ENCODE peak calls at places on chromosomes 7 and 10, in seven cellular contexts. E is cardiac muscle cell, S is BE2C, B is heart right ventricle, R is mesothelial cell of epicardium, J is AG04450, X is cardiac fibroblast. L is an unnamed sample.
A peak's percentile ranks its signal among the peaks of the same experiment; 100 is the strongest.

GRCh38 chr10:1251769-1252168 is 195.6 kb downstream of the WDR37 start:
- DNase-seq in E (no peak), S (no peak), B (no peak), R (no peak), J (no peak), X (no peak), L (no peak)

GRCh38 chr10:60494774-60495173 is 105.1 kb upstream of the ANK3 start:
- DNase-seq in E (no peak), S (no peak), B (no peak), R (no peak), J (no peak), X (no peak), L (no peak)

GRCh38 chr7:104805449-104806317 is 208.3 kb upstream of the KMT2E start:
- DNase-seq in E (no peak), S (no peak), B (no peak), R (no peak), J (no peak), X (no peak), L (no peak)

GRCh38 chr10:43398939-43399871 is 9.8 kb downstream of the HNRNPF start:
- DNase-seq in E (peak; percentile 43), S (no peak), B (no peak), R (no peak), J (no peak), X (peak; percentile 76), L (no peak)

GRCh38 chr7:80643336-80643925 is 5.0 kb downstream of the CD36 start:
- DNase-seq in E (no peak), S (no peak), B (no peak), R (no peak), J (no peak), X (no peak), L (no peak)

GRCh38 chr10:87054373-87055295 is 34.5 kb downstream of the FAM25A start:
- DNase-seq in E (peak; percentile 72), S (no peak), B (no peak), R (no peak), J (peak; percentile 39), X (peak; percentile 68), L (no peak)

GRCh38 chr7:4815609-4816418 is 40.4 kb downstream of the AP5Z1 start:
- DNase-seq in E (no peak), S (no peak), B (no peak), R (no peak), J (no peak), X (no peak), L (no peak)

GRCh38 chr10:76202777-76203176 is 771.4 kb downstream of the LRMDA start:
- DNase-seq in E (peak; percentile 42), S (no peak), B (no peak), R (no peak), J (peak; percentile 30), X (peak; percentile 70), L (no peak)

GRCh38 chr10:77844713-77845454 is 81.7 kb downstream of the DLG5 start:
- DNase-seq in E (peak; percentile 76), S (no peak), B (no peak), R (no peak), J (peak; percentile 60), X (peak; percentile 87), L (no peak)

GRCh38 chr10:50540826-50541122 is 83.0 kb downstream of the SGMS1 start:
- DNase-seq in E (no peak), S (no peak), B (no peak), R (no peak), J (no peak), X (no peak), L (no peak)

GRCh38 chr10:88651131-88651541 is 13.1 kb upstream of the LIPF start:
- DNase-seq in E (peak; percentile 93), S (no peak), B (no peak), R (no peak), J (peak; percentile 49), X (peak; percentile 94), L (no peak)

GRCh38 chr7:50229964-50230363 is 74.6 kb upstream of the IKZF1 start:
- DNase-seq in E (peak; percentile 1), S (no peak), B (no peak), R (no peak), J (no peak), X (peak; percentile 19), L (no peak)

GRCh38 chr7:143375298-143376034 is 5.7 kb upstream of the ZYX start:
- DNase-seq in E (peak; percentile 3), S (no peak), B (no peak), R (no peak), J (no peak), X (peak; percentile 18), L (no peak)

GRCh38 chr7:143376396-143376795 is 4.7 kb upstream of the ZYX start:
- DNase-seq in E (no peak), S (no peak), B (no peak), R (no peak), J (no peak), X (no peak), L (no peak)

GRCh38 chr7:143372070-143372469 is 9.1 kb upstream of the ZYX start:
- DNase-seq in E (peak; percentile 32), S (no peak), B (peak; percentile 57), R (no peak), J (no peak), X (peak; percentile 27), L (no peak)

GRCh38 chr7:143374556-143374955 is 6.6 kb upstream of the ZYX start:
- DNase-seq in E (no peak), S (no peak), B (no peak), R (no peak), J (no peak), X (no peak), L (no peak)

DNA sequence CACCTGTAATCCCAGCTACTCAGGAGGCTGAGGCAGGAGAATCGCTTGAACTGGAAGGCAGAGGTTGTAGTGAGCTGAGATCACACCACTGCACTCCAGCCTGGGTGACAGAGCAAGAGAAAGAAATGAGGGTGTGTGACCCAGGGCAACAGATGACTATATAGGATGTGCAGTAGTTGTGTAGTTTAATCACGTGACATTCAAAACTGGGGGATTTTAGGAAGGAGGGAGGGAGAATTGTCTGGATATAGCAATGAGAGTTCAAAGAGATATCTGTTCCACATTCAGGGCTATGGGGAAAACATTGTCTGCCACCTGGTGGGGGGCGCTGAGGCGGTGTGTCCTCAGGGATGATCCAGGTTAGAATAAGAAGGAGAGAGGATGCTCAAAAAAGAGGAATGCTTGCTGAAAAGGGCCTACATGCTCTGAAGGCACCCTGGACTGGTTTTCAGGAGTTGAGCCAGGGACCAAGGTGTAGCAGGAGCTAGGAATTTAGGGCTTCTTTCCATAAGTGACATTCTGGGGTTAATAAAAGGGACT is 7.8 kb upstream of the ZYX start:
- DNase-seq in E (no peak), S (no peak), B (no peak), R (no peak), J (no peak), X (no peak), L (no peak)
- TF ChIP-seq CTCF in E (no peak), S (peak; percentile 8), B (no peak), R (no peak), J (peak; percentile 14), X (no peak), L (no peak)

DNA sequence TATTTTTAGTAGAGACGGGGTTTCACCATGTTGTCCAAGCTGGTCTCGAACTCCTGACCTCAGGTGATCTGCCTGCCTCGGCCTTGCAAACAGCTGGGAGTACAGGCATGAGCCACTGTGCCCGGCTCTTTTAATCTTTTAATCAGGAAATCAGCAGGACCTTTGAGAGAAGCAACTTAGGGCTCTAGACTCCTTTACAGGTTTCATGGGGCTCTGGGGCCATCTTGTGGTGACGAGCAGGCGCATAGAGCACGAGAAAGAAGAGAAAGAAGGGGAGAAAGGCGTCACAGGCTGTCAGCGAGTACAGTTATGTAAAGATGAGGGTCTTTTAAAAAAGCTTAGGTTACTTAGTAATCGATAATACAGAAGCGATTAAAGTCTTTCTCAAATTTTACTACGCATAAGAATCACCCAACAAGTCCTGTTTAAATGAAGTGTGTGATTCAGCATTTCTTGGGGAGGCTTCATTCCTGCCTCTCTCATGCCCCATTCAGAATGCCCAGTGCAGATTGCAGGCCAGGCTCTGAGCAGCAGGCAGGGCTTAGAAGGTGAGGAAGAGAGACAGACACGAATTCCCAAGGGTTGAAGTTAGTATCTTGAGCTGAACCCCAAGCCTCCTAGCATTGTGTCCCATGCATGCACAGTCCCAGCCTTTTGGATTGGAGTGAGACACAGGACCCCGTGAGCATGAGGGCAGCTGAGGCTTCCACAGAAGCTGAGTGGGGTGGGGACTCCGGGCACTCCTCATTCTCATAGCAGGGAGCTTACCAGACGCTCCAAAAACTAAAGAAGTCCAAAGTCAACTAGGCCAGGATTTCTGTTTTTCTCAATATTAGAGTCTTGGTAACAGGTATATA is 23.6 kb upstream of the PFKP start:
- DNase-seq in E (peak; percentile 78), S (peak; percentile 48), B (peak; percentile 33), R (peak; percentile 61), J (no peak), X (peak; percentile 87), L (no peak)
- TF ChIP-seq CTCF in E (peak; percentile 83), S (peak; percentile 73), B (peak; percentile 81), R (no peak), J (peak; percentile 86), X (peak; percentile 84), L (peak; percentile 90)

DNA sequence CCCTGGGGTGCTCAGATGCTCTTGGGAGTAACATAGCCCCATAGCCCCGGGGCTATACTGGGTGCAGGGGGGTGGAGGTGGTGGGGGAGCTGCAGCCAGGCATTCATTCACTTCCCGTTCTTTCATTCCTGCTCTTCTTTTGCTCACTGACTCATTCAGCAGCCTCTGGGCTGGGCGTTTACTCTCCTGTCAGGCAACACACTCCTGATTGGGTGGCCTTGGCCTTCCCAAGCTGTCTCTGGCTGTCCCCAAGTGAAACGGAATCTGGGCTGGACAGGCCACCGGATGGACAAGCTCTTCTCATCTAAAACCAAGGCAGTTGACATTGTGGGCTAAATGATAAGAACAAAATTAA is 34.6 kb downstream of the CHST3 start:
- DNase-seq in E (peak; percentile 74), S (peak; percentile 60), B (peak; percentile 55), R (peak; percentile 53), J (no peak), X (peak; percentile 72), L (no peak)
- TF ChIP-seq CTCF in E (no peak), S (no peak), B (no peak), R (no peak), J (no peak), X (no peak), L (no peak)

GRCh38 chr10:15124190-15124589 is 27.0 kb downstream of the RPP38 start:
- DNase-seq in E (no peak), S (no peak), B (no peak), R (no peak), J (no peak), X (no peak), L (no peak)

GRCh38 chr10:15123749-15124184 is 26.6 kb downstream of the RPP38 start:
- DNase-seq in E (peak; percentile 77), S (no peak), B (no peak), R (no peak), J (peak; percentile 30), X (peak; percentile 87), L (no peak)

GRCh38 chr10:15122477-15123030 is 25.4 kb downstream of the RPP38 start:
- DNase-seq in E (no peak), S (no peak), B (no peak), R (no peak), J (no peak), X (no peak), L (no peak)

GRCh38 chr10:15120523-15120922 is 23.4 kb downstream of the RPP38 start:
- DNase-seq in E (peak; percentile 77), S (no peak), B (no peak), R (no peak), J (no peak), X (peak; percentile 88), L (no peak)

DNA sequence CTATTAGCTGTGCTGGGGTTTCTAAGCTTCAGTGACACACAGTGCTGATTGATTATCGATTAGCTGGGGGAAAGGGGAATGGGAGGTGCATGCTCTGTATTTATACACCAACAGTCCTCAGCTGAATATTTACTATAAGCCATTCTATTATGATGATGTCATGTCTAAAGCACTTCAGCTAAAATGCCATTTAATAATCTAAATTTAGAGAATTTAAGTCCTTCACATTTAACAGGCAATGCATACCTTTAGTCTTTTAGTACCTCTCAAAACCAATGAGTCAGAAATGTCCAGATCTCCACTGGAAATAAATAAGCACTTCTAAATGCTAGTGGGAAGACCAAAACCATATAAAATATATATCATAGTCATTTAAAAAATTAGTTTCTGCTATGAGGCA is 24.6 kb downstream of the RPP38 start:
- DNase-seq in E (no peak), S (no peak), B (no peak), R (no peak), J (no peak), X (peak; percentile 31), L (no peak)
- TF ChIP-seq CTCF in E (no peak), S (no peak), B (no peak), R (no peak), J (no peak), X (no peak), L (no peak)